ENCODE peak calls at places on chromosomes 7 and 10, in nine cellular contexts. R is A549, K is fibroblast of lung, L is skeletal muscle cell, X is hepatocyte, H is cardiac fibroblast, G is uterus, J is cardiac muscle cell, V is lower leg skin. U is an unnamed sample.

GRCh38 chr7:74655324-74655723 is 2.2 kb upstream of the GTF2I start:
- DNase-seq in G (no peak), R (no peak), J (no peak), V (no peak), X (no peak), K (no peak), H (no peak), L (no peak), U (no peak)

GRCh38 chr7:50362712-50363282 is 58.3 kb downstream of the IKZF1 start:
- DNase-seq in J (no peak), L (no peak), R (no peak), K (no peak), G (no peak), H (no peak), X (no peak), V (no peak), U (no peak)

GRCh38 chr7:36923831-36924555 is 199.7 kb upstream of the AOAH start:
- DNase-seq in H (no peak), G (no peak), X (no peak), V (no peak), K (no peak), L (no peak), J (no peak), R (no peak), U (peak; percentile 12)

GRCh38 chr10:90162464-90162863 is 461.1 kb downstream of the KIF20B start:
- DNase-seq in J (no peak), X (no peak), G (no peak), R (no peak), K (peak; percentile 86), H (peak; percentile 65), L (peak; percentile 21), V (no peak), U (no peak)

GRCh38 chr10:73887038-73888015 is 13.0 kb upstream of the CAMK2G start:
- DNase-seq in X (peak; percentile 85), G (peak; percentile 82), R (peak; percentile 89), V (peak; percentile 93), K (peak; percentile 93), H (peak; percentile 92), J (no peak), L (peak; percentile 85), U (no peak)

GRCh38 chr7:74240482-74240881 is 13.7 kb downstream of the RFC2 start:
- DNase-seq in R (no peak), K (no peak), G (no peak), L (no peak), V (no peak), J (no peak), H (no peak), X (peak; percentile 47), U (no peak)

GRCh38 chr10:70512149-70512611 is 33.6 kb downstream of the PALD1 start:
- DNase-seq in K (peak; percentile 41), J (no peak), X (no peak), V (no peak), R (no peak), H (no peak), G (no peak), L (no peak), U (no peak)

GRCh38 chr7:95089414-95089813 is 182.0 kb downstream of the PPP1R9A start:
- DNase-seq in J (no peak), H (no peak), R (no peak), K (no peak), V (no peak), X (no peak), G (no peak), L (no peak), U (no peak)

DNA sequence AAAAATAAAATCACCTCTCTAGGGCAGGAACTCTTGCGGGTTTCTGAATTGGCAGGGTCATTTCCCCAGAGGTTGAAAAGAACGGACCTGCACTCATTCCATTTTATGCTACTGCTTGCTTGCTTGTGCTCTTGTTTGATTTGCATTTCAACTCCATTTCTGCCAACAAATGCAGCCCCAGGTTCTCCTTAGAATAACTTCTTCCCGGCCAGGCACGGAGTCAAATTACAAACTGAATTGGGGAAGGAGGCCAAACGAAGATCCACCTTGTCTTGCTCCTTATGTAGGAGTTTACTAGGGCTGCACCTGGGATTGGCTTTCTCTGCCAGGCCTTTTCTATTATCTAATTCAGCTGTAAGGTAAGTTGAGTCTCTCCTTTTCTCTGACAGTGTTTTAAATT is 79.6 kb downstream of the HGF start:
- DNase-seq in K (peak; percentile 35), H (peak; percentile 58), J (peak; percentile 14), R (no peak), X (no peak), L (peak; percentile 39), V (no peak), G (no peak), U (no peak)
- H3K4me3 ChIP-seq in K (no peak overlapping the region), H (peak overlapping the region; percentile 44), J (no peak overlapping the region), R (no peak overlapping the region), X (no peak overlapping the region), L (peak overlapping the region; percentile 30), V (no peak overlapping the region), G (no peak overlapping the region), U (no peak overlapping the region)

GRCh38 chr10:92693534-92693893 is 3.8 kb downstream of the HHEX start:
- DNase-seq in X (no peak), H (no peak), R (no peak), L (no peak), J (no peak), G (no peak), K (no peak), V (no peak), U (no peak)

GRCh38 chr10:92691042-92691590 is 1.4 kb downstream of the HHEX start:
- DNase-seq in R (no peak), K (no peak), V (peak; percentile 85), X (no peak), L (no peak), H (peak; percentile 39), J (no peak), G (no peak), U (peak; percentile 7)

GRCh38 chr10:92691591-92692084 is 1.9 kb downstream of the HHEX start:
- DNase-seq in X (no peak), G (no peak), K (no peak), H (no peak), L (no peak), V (peak; percentile 90), R (no peak), J (no peak), U (peak; percentile 96)

GRCh38 chr10:92692085-92692671 is 2.4 kb downstream of the HHEX start:
- DNase-seq in G (no peak), K (no peak), V (no peak), R (no peak), X (no peak), L (no peak), J (no peak), H (no peak), U (no peak)

DNA sequence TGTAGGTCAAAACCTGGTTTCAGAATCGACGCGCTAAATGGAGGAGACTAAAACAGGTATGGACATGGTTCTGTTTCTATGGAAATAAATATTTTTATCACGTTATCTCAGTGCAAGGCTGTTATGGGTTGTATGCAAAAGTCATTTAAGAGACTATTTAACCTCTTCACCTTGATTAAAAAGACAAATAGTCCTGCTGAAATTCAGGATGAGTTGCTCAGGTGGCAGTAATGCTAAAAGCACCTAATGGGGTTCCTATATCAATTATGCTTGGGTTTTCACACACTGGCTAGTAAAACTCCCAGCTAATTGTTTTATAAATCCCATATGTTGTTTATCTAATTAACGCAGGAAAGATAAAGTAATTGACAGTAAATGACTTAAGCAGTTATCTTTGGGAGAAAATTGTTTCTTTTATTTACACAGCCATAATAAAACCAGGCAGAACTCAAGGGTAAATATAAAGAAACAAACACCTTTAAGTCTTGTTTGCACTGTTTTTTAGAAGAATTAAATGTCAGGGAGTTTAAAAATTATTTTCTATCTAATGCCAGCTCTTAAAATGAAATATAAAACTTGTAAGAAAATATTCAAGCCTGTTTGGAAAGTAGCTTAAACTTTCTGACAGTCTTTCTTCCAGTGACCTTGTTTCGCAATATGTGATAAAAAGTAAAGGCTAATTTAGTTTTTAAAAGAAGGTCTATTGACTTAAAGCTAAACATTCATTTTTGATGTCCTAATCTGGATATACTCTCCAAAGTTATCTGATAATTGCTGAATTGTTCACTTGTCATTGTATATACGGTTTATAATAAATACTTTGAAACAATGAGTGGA is 3.2 kb downstream of the HHEX start:
- DNase-seq in L (no peak), V (no peak), K (no peak), G (no peak), H (no peak), R (no peak), X (no peak), J (peak; percentile 8), U (no peak)
- H3K4me3 ChIP-seq in L (no peak overlapping the region), V (no peak overlapping the region), K (peak overlapping the region; percentile 20), G (no peak overlapping the region), H (peak overlapping the region; percentile 80), R (no peak overlapping the region), X (no peak overlapping the region), J (no peak overlapping the region), U (peak overlapping the region; percentile 81)

DNA sequence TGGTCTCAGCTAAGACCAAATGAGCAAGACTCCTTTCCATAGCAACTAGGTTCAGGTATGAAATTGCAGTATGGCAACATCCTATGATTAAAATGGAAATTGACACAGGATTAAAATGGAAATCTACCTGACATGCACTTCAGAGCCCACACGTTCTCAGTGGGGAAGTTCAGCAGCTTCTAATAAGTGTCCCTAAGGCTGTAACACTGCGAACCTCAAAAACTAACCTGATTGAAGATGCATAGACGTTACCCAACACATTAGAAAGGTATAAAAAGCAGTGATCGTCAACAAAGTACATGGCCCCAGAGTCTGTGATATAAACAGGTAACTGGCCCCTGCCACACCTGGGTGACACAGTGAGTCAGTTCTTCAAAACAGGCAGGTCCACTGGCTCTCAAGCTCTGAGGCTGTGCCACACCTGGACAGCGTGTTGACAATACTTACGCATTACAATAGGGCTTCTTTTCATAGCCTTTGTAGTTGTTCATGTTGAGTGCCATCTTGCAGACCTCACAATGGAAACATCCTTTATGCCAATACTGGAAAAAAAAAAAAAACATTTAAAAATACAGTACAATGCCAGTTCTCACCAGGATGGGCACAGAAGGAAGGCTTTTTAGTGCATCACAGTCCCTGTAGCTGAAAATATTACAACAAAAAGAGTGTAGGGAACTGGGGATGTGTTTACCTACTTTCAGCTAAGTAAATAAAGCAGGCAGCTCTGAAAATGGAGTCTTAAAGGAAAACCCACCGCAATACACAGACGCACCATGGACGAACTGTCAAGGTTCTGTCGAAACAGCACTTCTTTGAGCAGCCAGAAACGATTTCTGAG is 275.0 kb upstream of the NEBL start:
- DNase-seq in H (no peak), R (no peak), K (no peak), J (no peak), V (no peak), X (no peak), L (no peak), G (no peak), U (no peak)
- H3K4me3 ChIP-seq in H (peak overlapping the region; percentile 69), R (peak overlapping the region; percentile 79), K (no peak overlapping the region), J (peak overlapping the region; percentile 78), V (no peak overlapping the region), X (no peak overlapping the region), L (peak overlapping the region; percentile 64), G (no peak overlapping the region), U (no peak overlapping the region)

GRCh38 chr10:22341190-22341935 is 3.9 kb upstream of the SPAG6 start:
- DNase-seq in J (peak; percentile 59), V (no peak), K (no peak), L (no peak), H (peak; percentile 40), G (no peak), R (peak; percentile 30), X (peak; percentile 17), U (no peak)

GRCh38 chr10:22340362-22341189 is 4.7 kb upstream of the SPAG6 start:
- DNase-seq in X (peak; percentile 84), L (no peak), G (peak; percentile 71), J (peak; percentile 80), V (peak; percentile 89), R (peak; percentile 85), H (peak; percentile 40), K (peak; percentile 67), U (no peak)

GRCh38 chr10:22338260-22338894 is 6.9 kb upstream of the SPAG6 start:
- DNase-seq in K (no peak), H (no peak), L (no peak), G (no peak), J (no peak), X (no peak), R (no peak), V (no peak), U (no peak)

GRCh38 chr10:22341936-22342222 is 3.4 kb upstream of the SPAG6 start:
- DNase-seq in R (no peak), L (no peak), X (no peak), K (no peak), V (no peak), J (no peak), G (no peak), H (no peak), U (no peak)

DNA sequence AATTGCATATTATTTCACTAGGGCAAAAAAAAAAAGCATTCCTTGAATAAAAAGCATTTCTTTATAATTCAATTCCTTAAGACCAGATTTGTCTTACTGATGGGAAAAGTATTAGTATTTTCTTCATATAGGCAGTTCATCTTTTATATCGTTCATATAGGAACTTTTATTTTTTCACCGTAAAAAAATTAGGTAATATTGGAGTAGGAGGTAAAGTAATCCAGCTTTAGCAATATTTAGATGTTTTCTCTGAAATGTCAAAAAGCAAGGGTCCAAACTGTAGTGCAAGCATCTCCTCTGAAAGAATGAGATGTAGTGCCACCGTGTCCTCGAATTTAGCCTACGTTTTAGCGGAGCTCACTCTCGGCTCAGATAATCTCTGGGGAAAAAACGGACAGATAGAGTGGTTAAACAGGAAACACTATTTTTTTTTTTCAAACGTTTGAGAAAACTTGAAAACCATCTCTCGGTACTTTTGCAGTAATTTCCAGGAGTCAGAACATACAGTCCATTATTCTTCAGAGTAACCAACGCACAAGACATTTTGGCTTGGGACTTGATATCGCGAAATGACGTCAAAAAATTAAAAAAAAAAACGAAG is 5.4 kb upstream of the SPAG6 start:
- DNase-seq in G (no peak), K (no peak), R (no peak), J (no peak), L (no peak), V (no peak), H (peak; percentile 93), X (no peak), U (no peak)
- H3K4me3 ChIP-seq in G (peak overlapping the region; percentile 54), K (peak overlapping the region; percentile 75), R (peak overlapping the region; percentile 73), J (peak overlapping the region; percentile 78), L (peak overlapping the region; percentile 74), V (peak overlapping the region; percentile 81), H (peak overlapping the region; percentile 67), X (peak overlapping the region; percentile 80), U (peak overlapping the region; percentile 51)

U was measured in HL-60.